ENCODE peak calls at places on chromosomes 1 and 21, in six cellular contexts. Y is iPS-NIHi11, W is ureter, F is omental fat pad, D is endothelial cell, T is bronchial epithelial cell. R is an unnamed sample.

GRCh38 chr1:163999131-163999530 is 559.9 kb upstream of the PBX1 start:
- DNase-seq in D (no peak), T (no peak), W (no peak), Y (no peak), F (no peak), R (no peak)

GRCh38 chr1:230084408-230085177 is 17.6 kb downstream of the GALNT2 start:
- DNase-seq in Y (peak), F (peak), T (peak), W (peak), D (no peak), R (no peak)

GRCh38 chr1:20698195-20698910 is 19.5 kb downstream of the KIF17 start:
- DNase-seq in F (no peak), D (no peak), T (peak), W (no peak), Y (no peak), R (no peak)

GRCh38 chr21:36699026-36699545 is at the start of gene SIM2:
- DNase-seq in W (no peak), Y (no peak), F (no peak), D (peak), T (peak), R (no peak)

GRCh38 chr1:159944623-159945455 is 574 bp downstream of the IGSF9 start:
- DNase-seq in Y (peak), T (peak), W (no peak), F (no peak), D (no peak), R (no peak)

GRCh38 chr1:193019442-193020026 is 39.6 kb downstream of the UCHL5 start:
- DNase-seq in F (no peak), T (peak), Y (peak), W (no peak), D (no peak), R (no peak)

GRCh38 chr1:12436345-12436658 is 181.7 kb downstream of the DHRS3 start:
- DNase-seq in D (no peak), T (no peak), F (no peak), W (no peak), Y (no peak), R (no peak)

GRCh38 chr1:159924025-159924790 is 1.1 kb downstream of the TAGLN2 start:
- DNase-seq in Y (peak), T (peak), D (peak), F (peak), W (peak), R (peak)

GRCh38 chr21:46035809-46036695 is 54.5 kb downstream of the COL6A1 start:
- DNase-seq in D (no peak), W (peak), T (no peak), Y (no peak), F (no peak), R (no peak)

GRCh38 chr1:99326215-99326949 is 62.1 kb downstream of the PLPPR4 start:
- DNase-seq in W (no peak), D (no peak), Y (peak), F (no peak), T (no peak), R (no peak)

GRCh38 chr1:160830321-160831153 is 32.1 kb downstream of the CD244 start:
- DNase-seq in F (peak), W (peak), D (peak), Y (peak), T (peak), R (no peak)

GRCh38 chr21:26070822-26071425 is 99.6 kb downstream of the APP start:
- DNase-seq in W (no peak), F (no peak), D (no peak), T (peak), Y (no peak), R (no peak)

GRCh38 chr1:58848818-58849411 is 65.1 kb upstream of the JUN start:
- DNase-seq in T (peak), D (no peak), W (peak), Y (peak), F (peak), R (no peak)

GRCh38 chr1:108886292-108886691 is 9.5 kb downstream of the GPSM2 start:
- DNase-seq in D (no peak), T (no peak), Y (no peak), W (no peak), F (no peak), R (no peak)

GRCh38 chr1:119554188-119554587 is 47.2 kb downstream of the HSD3B1 start:
- DNase-seq in Y (peak), D (no peak), T (no peak), F (no peak), W (no peak), R (no peak)